ENCODE peak calls at places on chromosome 12, in four cellular contexts. One of them, this sample, is unnamed.

GRCh38 chr12:30887226-30887625 is 39.3 kb upstream of the TSPAN11 start:
- DNase-seq in osteocyte: no peak
- DNase-seq in iPS-NIHi11: no peak
- DNase-seq in HS-5: no peak
- DNase-seq in this sample: no peak

GRCh38 chr12:62632521-62632920 is 165.9 kb downstream of the MON2 start:
- DNase-seq in osteocyte: no peak
- DNase-seq in iPS-NIHi11: peak
- DNase-seq in HS-5: no peak
- DNase-seq in this sample: peak

GRCh38 chr12:62716866-62717477 is 218.0 kb downstream of the PPM1H start:
- DNase-seq in osteocyte: no peak
- DNase-seq in iPS-NIHi11: no peak
- DNase-seq in HS-5: no peak
- DNase-seq in this sample: no peak

GRCh38 chr12:31023271-31023724 is 50.4 kb upstream of the DDX11 start:
- DNase-seq in osteocyte: peak
- DNase-seq in iPS-NIHi11: no peak
- DNase-seq in HS-5: no peak
- DNase-seq in this sample: no peak

GRCh38 chr12:31494455-31494854 is 96.5 kb downstream of the DENND5B start:
- DNase-seq in osteocyte: no peak
- DNase-seq in iPS-NIHi11: no peak
- DNase-seq in HS-5: no peak
- DNase-seq in this sample: no peak

GRCh38 chr12:131783915-131784541 is 44.2 kb upstream of the MMP17 start:
- DNase-seq in osteocyte: no peak
- DNase-seq in iPS-NIHi11: peak
- DNase-seq in HS-5: peak
- DNase-seq in this sample: no peak

GRCh38 chr12:95304673-95305198 is 87.1 kb downstream of the VEZT start:
- DNase-seq in osteocyte: no peak
- DNase-seq in iPS-NIHi11: no peak
- DNase-seq in HS-5: no peak
- DNase-seq in this sample: no peak

GRCh38 chr12:115572440-115572839 is 705.1 kb downstream of the MED13L start:
- DNase-seq in osteocyte: no peak
- DNase-seq in iPS-NIHi11: no peak
- DNase-seq in HS-5: no peak
- DNase-seq in this sample: no peak

GRCh38 chr12:122858591-122859302 is 23.5 kb downstream of the HIP1R start:
- DNase-seq in osteocyte: no peak
- DNase-seq in iPS-NIHi11: no peak
- DNase-seq in HS-5: no peak
- DNase-seq in this sample: no peak

This sample was measured in putamen.